ENCODE peak calls at places on chromosomes 6 and 20, in four cellular contexts. J is AG10803; L is heart left ventricle; A is CD4-positive, CD25-positive, alpha-beta regulatory T cell. C is an unnamed sample.

GRCh38 chr6:55668625-55669024 is 89.6 kb upstream of the HMGCLL1 start:
- DNase-seq in J (no peak), L (no peak), A (no peak), C (no peak)

GRCh38 chr6:162014069-162014811 is 713.3 kb downstream of the PRKN start:
- DNase-seq in J (no peak), L (no peak), A (no peak), C (no peak)

GRCh38 chr6:142414462-142414861 is 112.7 kb downstream of the ADGRG6 start:
- DNase-seq in J (no peak), L (no peak), A (no peak), C (no peak)

GRCh38 chr6:16067568-16067967 is 61.3 kb upstream of the MYLIP start:
- DNase-seq in J (no peak), L (no peak), A (no peak), C (no peak)

GRCh38 chr6:168441434-168442391 is 729 bp downstream of the SMOC2 start:
- DNase-seq in J (no peak), L (no peak), A (no peak), C (no peak)

GRCh38 chr20:38050691-38051090 is 17.1 kb downstream of the RPRD1B start:
- DNase-seq in J (no peak), L (no peak), A (no peak), C (no peak)

GRCh38 chr20:18031888-18032509 is 25.7 kb downstream of the OVOL2 start:
- DNase-seq in J (no peak), L (no peak), A (no peak), C (no peak)

GRCh38 chr6:170024940-170025339 is 265.9 kb downstream of the DLL1 start:
- DNase-seq in J (peak), L (no peak), A (no peak), C (no peak)

GRCh38 chr6:48567016-48567415 is 456.0 kb upstream of the PTCHD4 start:
- DNase-seq in J (no peak), L (no peak), A (no peak), C (no peak)

GRCh38 chr6:5287966-5288297 is 26.6 kb downstream of the FARS2 start:
- DNase-seq in J (no peak), L (no peak), A (no peak), C (no peak)

GRCh38 chr6:6801002-6801329 is 212.4 kb downstream of the LY86 start:
- DNase-seq in J (no peak), L (no peak), A (no peak), C (no peak)

GRCh38 chr20:6017880-6018279 is 36.0 kb downstream of the LRRN4 start:
- DNase-seq in J (no peak), L (no peak), A (no peak), C (no peak)

GRCh38 chr6:16670183-16670582 is 91.1 kb downstream of the ATXN1 start:
- DNase-seq in J (peak), L (peak), A (no peak), C (no peak)

GRCh38 chr6:39791850-39792500 is at the start of gene DAAM2:
- DNase-seq in J (peak), L (peak), A (no peak), C (no peak)

GRCh38 chr6:80179691-80180090 is 73.2 kb downstream of the BCKDHB start:
- DNase-seq in J (no peak), L (no peak), A (no peak), C (no peak)

GRCh38 chr20:32585519-32586127 is 490 bp upstream of the NOL4L start:
- DNase-seq in J (no peak), L (no peak), A (no peak), C (no peak)
- H3K4me3 ChIP-seq in J (no peak), L (peak), A (no peak), C (peak)

DNA sequence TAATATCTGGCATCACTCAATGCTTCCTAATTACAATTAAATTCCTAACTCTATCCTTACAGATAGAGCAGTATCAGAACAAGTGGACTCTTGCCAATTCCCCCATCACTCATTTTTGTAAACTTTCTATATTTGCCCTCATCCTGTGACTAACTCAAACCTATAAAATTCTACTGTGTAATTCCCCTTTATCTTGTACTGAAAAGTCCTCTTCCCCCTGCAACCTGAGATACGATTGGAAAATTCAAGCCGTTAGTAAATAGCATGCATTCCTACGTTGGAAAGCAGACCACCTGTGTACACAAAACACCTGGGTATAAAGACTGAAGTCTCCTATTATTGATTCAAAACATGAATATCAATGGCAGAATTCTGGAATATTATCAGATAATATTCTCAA is 70.4 kb upstream of the KCNQ5 start:
- DNase-seq in J (no peak), L (no peak), A (no peak), C (no peak)
- H3K4me3 ChIP-seq in J (no peak), L (no peak), A (no peak), C (no peak)

GRCh38 chr6:53825514-53826321 is 30.9 kb downstream of the LRRC1 start:
- DNase-seq in J (peak), L (no peak), A (no peak), C (no peak)
- H3K4me3 ChIP-seq in J (no peak), L (no peak), A (no peak), C (no peak)

DNA sequence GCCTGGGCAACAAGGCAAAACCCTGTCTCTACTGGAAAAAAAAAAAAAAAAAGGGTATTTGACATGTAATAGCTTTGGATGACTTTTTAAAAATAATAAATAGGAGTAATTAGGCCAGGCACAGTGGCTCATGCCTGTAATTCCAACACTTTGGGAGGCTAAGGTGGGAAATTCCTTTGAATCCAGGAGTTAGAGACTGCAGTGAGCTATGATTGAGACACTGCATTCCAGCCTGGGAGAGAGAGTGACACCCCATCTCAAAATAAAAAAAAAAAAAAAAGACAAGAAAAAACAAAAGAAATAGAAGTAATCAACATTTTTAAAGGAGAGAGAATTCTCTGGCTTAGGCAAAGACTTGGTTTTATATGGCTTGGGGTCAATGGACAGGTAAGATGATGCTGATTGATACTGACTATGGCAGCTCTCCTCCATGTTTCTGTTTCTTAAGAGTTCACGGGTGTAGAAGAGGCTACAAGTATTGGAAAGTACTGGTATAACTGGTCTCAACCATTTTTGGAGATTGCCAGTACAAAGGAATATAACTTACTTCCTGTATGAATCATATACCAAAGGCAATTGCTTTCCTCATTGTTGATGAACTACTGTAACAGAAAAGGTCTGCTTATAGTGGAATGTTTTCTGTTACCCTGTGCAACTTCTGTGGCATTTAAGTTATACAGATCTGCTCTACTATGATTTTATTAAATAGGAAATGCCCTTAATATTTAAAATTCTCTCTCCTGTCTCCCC is 10.1 kb downstream of the MAP3K5 start:
- DNase-seq in J (peak), L (no peak), A (no peak), C (no peak)
- H3K4me3 ChIP-seq in J (no peak), L (no peak), A (peak), C (no peak)

DNA sequence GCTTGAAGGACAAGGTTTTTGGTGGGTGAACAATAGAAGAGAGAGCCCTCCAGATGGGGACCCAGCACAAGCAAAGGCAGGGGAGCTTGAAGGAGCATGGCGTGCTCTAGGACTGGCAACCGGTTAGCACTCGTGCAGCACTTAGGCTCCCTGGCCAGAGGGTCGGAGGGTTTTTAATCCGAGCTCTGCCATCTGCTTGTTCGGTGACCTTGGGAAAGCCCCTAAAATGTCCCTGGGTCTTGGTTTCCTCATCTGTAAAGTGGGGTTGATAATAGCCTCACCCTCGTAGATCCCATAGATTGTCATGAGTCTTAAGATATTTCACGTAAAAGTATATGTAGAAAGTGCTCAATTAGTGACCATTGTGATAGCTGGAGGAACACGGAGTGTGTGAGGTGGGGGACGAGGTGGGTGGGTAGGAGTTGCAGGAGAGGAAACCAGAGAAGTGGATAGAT is 16.6 kb upstream of the HCK start:
- DNase-seq in J (no peak), L (no peak), A (no peak), C (no peak)
- H3K4me3 ChIP-seq in J (no peak), L (no peak), A (no peak), C (no peak)

GRCh38 chr20:58634121-58634817 is 16.8 kb upstream of the STX16 start:
- DNase-seq in J (no peak), L (no peak), A (peak), C (no peak)
- H3K4me3 ChIP-seq in J (no peak), L (no peak), A (peak), C (no peak)

GRCh38 chr6:114342086-114342825 is 567 bp downstream of the HS3ST5 start:
- DNase-seq in J (no peak), L (no peak), A (no peak), C (no peak)
- H3K4me3 ChIP-seq in J (peak), L (peak), A (no peak), C (peak)

GRCh38 chr20:25252226-25252625 is 4.3 kb downstream of the PYGB start:
- DNase-seq in J (no peak), L (no peak), A (no peak), C (no peak)
- H3K4me3 ChIP-seq in J (no peak), L (no peak), A (no peak), C (no peak)